ENCODE peak calls at places on chromosomes 3 and 15, in five cellular contexts. B is psoas muscle; P is CD4-positive, alpha-beta T cell; O is natural killer cell; C is adrenal gland. H is an unnamed sample.
A peak's percentile ranks its signal among the peaks of the same experiment; 100 is the strongest.

GRCh38 chr3:54046677-54047214 is 75.6 kb upstream of the CACNA2D3 start:
- DNase-seq in P (no peak), B (no peak), O (no peak), C (peak; percentile 44), H (no peak)

GRCh38 chr3:110526732-110527727 is 544.6 kb upstream of the NECTIN3 start:
- DNase-seq in O (no peak), P (no peak), C (no peak), B (no peak), H (no peak)

GRCh38 chr15:75809986-75810750 is 33.1 kb upstream of the UBE2Q2 start:
- DNase-seq in B (no peak), O (no peak), P (no peak), C (peak; percentile 35), H (no peak)

GRCh38 chr3:13161021-13161759 is 88.0 kb upstream of the IQSEC1 start:
- DNase-seq in O (no peak), P (no peak), B (no peak), C (no peak), H (no peak)

GRCh38 chr15:89724621-89725020 is 26.4 kb downstream of the MESP1 start:
- DNase-seq in P (no peak), C (no peak), B (no peak), O (no peak), H (no peak)

GRCh38 chr3:110352841-110353595 is 718.6 kb upstream of the NECTIN3 start:
- DNase-seq in P (no peak), B (no peak), C (no peak), O (no peak), H (no peak)

GRCh38 chr3:143601738-143602480 is 246.4 kb downstream of the SLC9A9 start:
- DNase-seq in B (peak; percentile 50), P (no peak), O (no peak), C (no peak), H (no peak)

GRCh38 chr3:132343018-132343612 is 25.9 kb downstream of the ACP3 start:
- DNase-seq in C (peak; percentile 25), O (no peak), B (no peak), P (no peak), H (peak; percentile 36)

GRCh38 chr3:156291269-156292123 is 171.1 kb downstream of the KCNAB1 start:
- DNase-seq in P (peak; percentile 4), B (no peak), O (no peak), C (no peak), H (peak; percentile 18)

GRCh38 chr3:109336272-109336957 is 931 bp downstream of the DPPA4 start:
- DNase-seq in B (no peak), C (no peak), O (no peak), P (no peak), H (peak; percentile 37)

GRCh38 chr3:177931346-177931745 is 604.9 kb upstream of the KCNMB2 start:
- DNase-seq in B (no peak), O (no peak), C (no peak), P (no peak), H (no peak)

DNA sequence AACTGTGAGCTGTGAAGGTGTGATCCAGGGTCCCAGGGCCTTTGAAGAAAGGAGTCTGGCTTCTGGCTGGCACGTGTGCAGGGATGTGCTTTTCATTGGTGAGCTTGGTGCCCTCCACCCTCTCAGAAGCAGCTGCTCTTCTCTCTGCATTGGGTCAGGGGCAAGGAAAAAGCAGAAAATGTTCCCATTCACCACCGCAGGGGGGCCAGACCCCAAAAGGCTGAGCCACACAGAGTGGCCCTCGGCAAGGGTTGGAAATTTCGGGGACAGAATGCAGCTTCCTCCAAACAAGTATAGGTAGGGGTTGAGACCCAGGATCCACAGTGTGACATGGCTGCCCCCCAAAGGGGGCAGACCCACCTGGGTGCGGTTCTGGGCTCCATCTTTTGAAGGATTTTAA is 2.5 kb downstream of the CSK start:
- DNase-seq in B (no peak), P (no peak), O (no peak), C (no peak), H (no peak)
- TF ChIP-seq CTCF in B (no peak), P (no peak), O (no peak), C (no peak), H (no peak)

DNA sequence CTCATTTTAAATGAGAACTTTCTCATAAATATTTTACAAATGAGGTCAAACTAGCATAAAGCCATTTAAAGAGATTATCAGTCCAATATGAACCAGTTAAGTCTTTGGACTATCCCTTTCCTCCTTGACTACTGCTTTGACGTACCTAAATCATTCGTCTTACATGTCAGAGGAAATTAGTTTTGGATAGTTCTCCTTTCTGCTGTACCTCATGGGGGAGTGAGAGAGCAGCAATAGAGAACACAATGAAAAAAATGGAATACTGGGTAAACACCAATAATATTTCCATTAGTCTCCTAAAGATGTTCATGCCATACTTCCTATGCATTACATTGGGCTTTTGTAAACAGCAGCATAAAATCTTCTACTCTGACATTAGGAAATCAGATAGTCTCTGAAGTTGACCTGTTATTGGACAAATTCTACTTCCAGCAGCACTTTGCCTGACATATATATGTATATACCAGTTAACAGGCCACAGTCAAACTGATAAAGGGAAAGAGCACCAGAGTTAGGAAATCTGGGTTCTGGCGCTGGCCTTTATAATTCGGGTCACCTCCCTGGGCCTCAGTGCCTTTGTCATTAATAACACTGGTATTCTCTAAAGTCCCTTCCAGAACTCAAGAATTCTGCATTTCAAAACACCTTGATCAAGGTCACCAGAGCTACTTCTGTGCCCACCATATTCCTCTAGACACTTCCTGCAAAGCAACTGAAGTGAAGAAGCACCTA is 26.8 kb downstream of the TIMMDC1 start:
- DNase-seq in P (no peak), C (no peak), O (no peak), B (no peak), H (no peak)
- TF ChIP-seq CTCF in P (no peak), C (peak; percentile 42), O (no peak), B (peak; percentile 53), H (no peak)

GRCh38 chr15:52466134-52466701 is 62.5 kb downstream of the MYO5A start:
- DNase-seq in O (no peak), P (no peak), C (peak; percentile 37), B (peak; percentile 62), H (no peak)
- TF ChIP-seq CTCF in O (no peak), P (no peak), C (no peak), B (no peak), H (no peak)

GRCh38 chr15:41809121-41809520 is 18.8 kb upstream of the JMJD7 start:
- DNase-seq in O (no peak), P (no peak), B (no peak), C (no peak), H (no peak)

GRCh38 chr15:41805711-41806110 is 22.2 kb upstream of the JMJD7 start:
- DNase-seq in C (no peak), O (no peak), P (no peak), B (no peak), H (no peak)

GRCh38 chr15:41804361-41804760 is 23.5 kb upstream of the JMJD7 start:
- DNase-seq in O (no peak), C (no peak), B (no peak), P (no peak), H (no peak)

GRCh38 chr15:41804920-41805666 is 22.8 kb upstream of the JMJD7 start:
- DNase-seq in C (no peak), O (no peak), P (no peak), B (no peak), H (no peak)

GRCh38 chr15:41806291-41807181 is 21.4 kb upstream of the JMJD7 start:
- DNase-seq in C (peak; percentile 39), P (no peak), O (no peak), B (no peak), H (no peak)
- TF ChIP-seq CTCF in C (no peak), P (no peak), O (no peak), B (no peak), H (no peak)

GRCh38 chr15:41773729-41774061 is 589 bp upstream of the MAPKBP1 start:
- DNase-seq in O (no peak), P (no peak), C (no peak), B (no peak), H (no peak)
- TF ChIP-seq CTCF in O (no peak), P (no peak), C (no peak), B (no peak), H (no peak)

GRCh38 chr15:40053234-40054055 is 14.5 kb upstream of the SRP14 start:
- DNase-seq in B (no peak), P (no peak), C (no peak), O (no peak), H (no peak)
- TF ChIP-seq CTCF in B (no peak), P (no peak), C (no peak), O (no peak), H (no peak)

H was measured in neural crest cell.